ENCODE peak calls at places on chromosome 9, in five cellular contexts. C, P, K, M and G are unnamed samples.
A peak's percentile ranks its signal among the peaks of the same experiment; 100 is the strongest.

GRCh38 chr9:75053869-75054268 is 25.8 kb upstream of the CARNMT1 start:
- DNase-seq in C (no peak), P (no peak), K (no peak), M (no peak), G (no peak)

GRCh38 chr9:486156-486555 is 271.5 kb downstream of the DOCK8 start:
- DNase-seq in C (no peak), P (no peak), K (no peak), M (no peak), G (no peak)

GRCh38 chr9:16150938-16151650 is 598.3 kb downstream of the CCDC171 start:
- DNase-seq in C (no peak), P (no peak), K (no peak), M (no peak), G (no peak)

GRCh38 chr9:2663886-2664674 is 42.5 kb downstream of the VLDLR start:
- DNase-seq in C (no peak), P (no peak), K (no peak), M (no peak), G (no peak)

GRCh38 chr9:75197521-75197920 is 109.2 kb downstream of the OSTF1 start:
- DNase-seq in C (no peak), P (no peak), K (no peak), M (no peak), G (no peak)

GRCh38 chr9:87498046-87498815 is 564 bp downstream of the DAPK1 start:
- DNase-seq in C (peak; percentile 45), P (peak; percentile 53), K (no peak), M (peak; percentile 57), G (no peak)

GRCh38 chr9:35277649-35278359 is 116.0 kb downstream of the UNC13B start:
- DNase-seq in C (no peak), P (no peak), K (no peak), M (no peak), G (no peak)

GRCh38 chr9:102506391-102506790 is 488.7 kb upstream of the CYLC2 start:
- DNase-seq in C (no peak), P (no peak), K (no peak), M (no peak), G (no peak)

GRCh38 chr9:113467183-113467582 is 3.7 kb downstream of the RGS3 start:
- DNase-seq in C (no peak), P (no peak), K (no peak), M (no peak), G (no peak)

GRCh38 chr9:129823163-129823933 is 588 bp downstream of the TOR1A start:
- DNase-seq in C (no peak), P (peak; percentile 80), K (no peak), M (no peak), G (no peak)
- TF ChIP-seq POLR2AphosphoS5 in C (no peak), P (no peak), K (no peak), M (no peak), G (no peak)

DNA sequence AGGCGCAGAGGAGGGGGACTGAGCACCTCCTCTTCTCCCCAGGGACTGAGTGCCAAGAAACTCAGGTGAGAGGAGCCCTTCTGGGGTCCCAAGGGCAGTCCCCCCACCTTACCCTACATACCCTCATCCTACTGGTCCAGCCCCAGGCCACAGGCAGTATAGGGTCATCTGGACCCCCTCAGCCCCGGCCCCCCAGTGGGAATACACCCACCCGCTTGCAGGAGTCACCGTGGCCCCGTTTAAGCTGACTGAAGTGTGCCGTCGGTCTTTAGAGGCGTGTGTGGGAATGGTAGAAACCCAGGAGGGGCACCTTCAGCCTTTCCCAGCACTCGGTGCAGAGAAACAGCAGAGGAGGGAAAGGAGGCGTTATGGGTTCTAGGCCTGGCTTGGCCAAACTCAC is 30.8 kb downstream of the COL15A1 start:
- DNase-seq in C (no peak), P (no peak), K (no peak), M (no peak), G (no peak)
- H3K4me1 ChIP-seq in C (peaks cover 34% of the 10 kb centered on the region), P (peaks cover 27% of the 10 kb centered on the region), K (peaks cover 16% of the 10 kb centered on the region), M (peaks cover 34% of the 10 kb centered on the region), G (peaks cover 48% of the 10 kb centered on the region)

GRCh38 chr9:99046542-99047071 is 58.3 kb upstream of the TGFBR1 start:
- DNase-seq in C (no peak), P (no peak), K (no peak), M (no peak), G (no peak)
- H3K36me3 ChIP-seq in C (no peaks in the 10 kb centered on the region), P (no peaks in the 10 kb centered on the region), K (no peaks in the 10 kb centered on the region), M (peaks cover 18% of the 10 kb centered on the region), G (peaks cover 4% of the 10 kb centered on the region)

DNA sequence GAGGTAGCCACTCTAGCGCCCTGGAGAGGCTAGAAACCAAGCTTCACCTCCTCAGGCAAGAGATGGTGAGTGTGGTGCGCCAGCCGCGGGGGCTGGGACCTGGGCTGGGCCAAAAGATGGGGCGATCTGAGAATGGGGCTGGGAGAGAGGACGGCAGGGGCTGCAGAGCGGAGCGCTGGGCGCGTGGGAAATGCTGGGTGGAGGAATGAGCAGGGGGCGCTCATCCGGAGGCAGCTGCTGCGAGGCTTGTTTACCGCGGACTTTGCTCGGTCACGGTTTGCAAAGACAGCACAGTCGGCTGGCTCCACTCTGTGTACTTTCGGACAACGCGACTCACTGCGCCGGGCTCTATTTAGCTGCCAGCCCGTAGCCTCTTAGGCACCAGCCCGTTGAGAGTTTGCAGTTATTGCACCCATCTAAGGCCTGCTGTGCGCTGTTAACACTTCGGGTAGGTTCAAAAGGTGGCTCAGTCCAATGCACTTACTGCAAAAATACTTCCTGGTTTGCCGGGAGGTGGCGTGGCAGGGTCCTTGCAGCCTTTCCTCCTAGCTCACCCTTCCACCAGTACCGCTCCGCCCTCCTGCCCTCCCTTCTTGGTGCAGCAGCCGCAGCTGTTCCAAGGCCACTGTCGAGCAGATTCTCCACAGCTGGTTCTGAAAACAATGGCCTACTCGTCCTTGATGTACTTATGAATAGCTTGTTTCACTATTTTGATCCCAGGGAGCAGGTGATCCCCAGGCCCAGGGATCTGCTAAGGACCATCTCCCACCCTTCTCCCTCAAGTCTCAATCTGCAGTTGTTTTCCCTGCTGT is 1.3 kb downstream of the LURAP1L start:
- DNase-seq in C (peak; percentile 89), P (peak; percentile 10), K (peak; percentile 57), M (peak; percentile 82), G (peak; percentile 90)
- TF ChIP-seq POLR2AphosphoS5 in C (peak; percentile 74), P (no peak), K (peak; percentile 82), M (peak; percentile 17), G (peak; percentile 31)

GRCh38 chr9:21155501-21155900 is 11.0 kb downstream of the IFNA21 start:
- DNase-seq in C (no peak), P (no peak), K (no peak), M (no peak), G (no peak)
- H3K4me1 ChIP-seq in C (peaks cover 4% of the 10 kb centered on the region), P (no peaks in the 10 kb centered on the region), K (peaks cover 8% of the 10 kb centered on the region), M (no peaks in the 10 kb centered on the region), G (peaks cover 3% of the 10 kb centered on the region)

GRCh38 chr9:131524578-131525315 is 6.3 kb downstream of the UCK1 start:
- DNase-seq in C (no peak), P (no peak), K (no peak), M (no peak), G (no peak)
- H3K36me3 ChIP-seq in C (no peaks in the 10 kb centered on the region), P (peaks cover 93% of the 10 kb centered on the region), K (peaks cover 25% of the 10 kb centered on the region), M (peaks cover 100% of the 10 kb centered on the region), G (peaks cover 100% of the 10 kb centered on the region)

DNA sequence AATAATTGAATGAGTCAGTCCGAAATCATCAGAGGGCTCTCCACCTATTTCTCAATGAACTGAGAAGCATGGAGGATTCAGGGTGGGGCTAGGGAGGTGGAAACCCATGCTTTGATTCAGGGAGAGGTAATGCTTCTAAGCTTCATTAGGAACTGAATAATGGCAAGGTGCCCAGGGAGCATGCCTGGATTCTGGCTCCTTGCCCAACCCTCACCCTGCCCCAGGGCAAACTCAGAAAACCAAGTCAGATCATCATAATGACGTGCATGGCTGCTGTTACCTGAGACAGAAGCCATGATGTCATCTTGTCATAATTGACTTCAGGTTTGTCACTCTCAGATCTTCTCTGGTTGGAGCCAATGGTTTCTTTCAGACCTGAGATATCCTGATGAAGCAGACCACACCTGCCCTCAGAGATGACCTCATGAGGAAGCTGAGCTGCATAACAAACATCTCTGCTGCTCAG is 199.6 kb downstream of the SYK start:
- DNase-seq in C (no peak), P (no peak), K (peak; percentile 85), M (peak; percentile 39), G (no peak)
- TF ChIP-seq POLR2AphosphoS5 in C (no peak), P (no peak), K (peak; percentile 56), M (no peak), G (no peak)

GRCh38 chr9:90385126-90385525 is 257.5 kb downstream of the DIRAS2 start:
- DNase-seq in C (no peak), P (no peak), K (no peak), M (no peak), G (no peak)
- H3K4me1 ChIP-seq in C (no peaks in the 10 kb centered on the region), P (no peaks in the 10 kb centered on the region), K (no peaks in the 10 kb centered on the region), M (no peaks in the 10 kb centered on the region), G (no peaks in the 10 kb centered on the region)

DNA sequence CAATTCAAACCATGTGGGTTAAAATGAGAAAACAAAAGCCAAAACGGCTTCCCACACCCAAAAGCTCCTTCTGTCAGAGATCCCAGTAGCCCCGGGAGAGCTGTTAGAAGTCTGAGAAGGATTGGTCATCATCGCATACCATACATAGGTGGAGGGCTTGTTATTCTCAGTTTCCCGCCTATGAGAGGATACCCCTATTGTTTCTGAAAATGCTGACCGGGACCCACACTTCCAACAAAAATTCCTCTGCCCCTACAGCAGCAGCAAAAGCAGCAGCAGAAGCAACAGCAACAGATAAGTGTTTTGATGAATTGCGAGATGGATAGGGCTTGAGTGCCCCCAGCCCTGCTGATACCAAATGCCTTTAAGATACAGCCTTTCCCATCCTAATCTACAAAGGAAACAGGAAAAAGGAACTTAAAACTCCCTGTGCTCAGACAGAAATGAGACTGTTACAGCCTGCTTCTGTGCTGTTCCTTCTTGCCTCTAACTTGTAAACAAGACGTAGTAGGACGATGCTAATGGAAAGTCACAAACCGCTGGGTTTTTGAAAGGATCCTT is at the start of gene TEK:
- DNase-seq in C (no peak), P (no peak), K (no peak), M (no peak), G (no peak)
- H3K36me3 ChIP-seq in C (no peaks in the 10 kb centered on the region), P (no peaks in the 10 kb centered on the region), K (no peaks in the 10 kb centered on the region), M (no peaks in the 10 kb centered on the region), G (no peaks in the 10 kb centered on the region)